ENCODE peak calls at places on chromosomes 3 and 15, in five cellular contexts. U, M, N, S and R are unnamed samples.

GRCh38 chr3:157066335-157067071 is 93.4 kb downstream of the CCNL1 start:
- DNase-seq in U (peak), M (no peak), N (peak), S (no peak), R (no peak)

GRCh38 chr3:10336761-10337160 is 15.8 kb upstream of the SEC13 start:
- DNase-seq in U (no peak), M (no peak), N (no peak), S (no peak), R (no peak)

GRCh38 chr3:19348929-19349564 is 200.7 kb downstream of the KCNH8 start:
- DNase-seq in U (peak), M (no peak), N (peak), S (peak), R (no peak)

GRCh38 chr15:100093211-100094126 is 248.3 kb downstream of the ADAMTS17 start:
- DNase-seq in U (peak), M (no peak), N (no peak), S (no peak), R (no peak)

GRCh38 chr3:197021729-197022404 is 7.8 kb downstream of the MELTF start:
- DNase-seq in U (no peak), M (no peak), N (no peak), S (no peak), R (no peak)

GRCh38 chr3:169562988-169563774 is 100.3 kb downstream of the MECOM start:
- DNase-seq in U (no peak), M (no peak), N (peak), S (no peak), R (no peak)

GRCh38 chr15:90064931-90065681 is 37.2 kb downstream of the IDH2 start:
- DNase-seq in U (no peak), M (no peak), N (no peak), S (no peak), R (no peak)

GRCh38 chr3:49674491-49674983 is 386 bp downstream of the APEH start:
- DNase-seq in U (no peak), M (no peak), N (no peak), S (no peak), R (no peak)

GRCh38 chr3:152304160-152304559 is 35.4 kb downstream of the MBNL1 start:
- DNase-seq in U (no peak), M (no peak), N (no peak), S (no peak), R (no peak)

GRCh38 chr3:60746043-60746638 is 505.1 kb downstream of the FHIT start:
- DNase-seq in U (peak), M (no peak), N (no peak), S (no peak), R (no peak)

GRCh38 chr15:67501177-67501835 is 19.6 kb upstream of the C15orf61 start:
- DNase-seq in U (no peak), M (peak), N (peak), S (no peak), R (no peak)

GRCh38 chr15:91627473-91628309 is 225.8 kb upstream of the SLCO3A1 start:
- DNase-seq in U (no peak), M (no peak), N (no peak), S (no peak), R (no peak)

GRCh38 chr3:102129774-102130608 is 280.7 kb downstream of the NFKBIZ start:
- DNase-seq in U (peak), M (no peak), N (peak), S (no peak), R (no peak)

GRCh38 chr15:66840615-66841014 is 138.6 kb downstream of the SMAD6 start:
- DNase-seq in U (no peak), M (no peak), N (peak), S (no peak), R (no peak)

GRCh38 chr3:48187579-48188265 is 495 bp downstream of the CDC25A start:
- DNase-seq in U (peak), M (no peak), N (peak), S (no peak), R (no peak)

GRCh38 chr3:9079674-9080073 is 116.4 kb upstream of the RAD18 start:
- DNase-seq in U (peak), M (peak), N (no peak), S (no peak), R (no peak)

GRCh38 chr15:40511472-40512133 is 40.8 kb downstream of the CHST14 start:
- DNase-seq in U (no peak), M (no peak), N (peak), S (no peak), R (no peak)

GRCh38 chr3:127170794-127171193 is 22.1 kb upstream of the PRR23E start:
- DNase-seq in U (peak), M (peak), N (peak), S (peak), R (no peak)

GRCh38 chr15:86115138-86115801 is 35.6 kb downstream of the AGBL1 start:
- DNase-seq in U (no peak), M (no peak), N (no peak), S (no peak), R (no peak)

GRCh38 chr3:68919000-68919399 is 13.3 kb downstream of the TAFA4 start:
- DNase-seq in U (peak), M (peak), N (peak), S (no peak), R (no peak)

GRCh38 chr15:49760749-49761148 is 139.9 kb downstream of the DTWD1 start:
- DNase-seq in U (no peak), M (no peak), N (no peak), S (no peak), R (no peak)

GRCh38 chr3:122213650-122214049 is 30.2 kb downstream of the CASR start:
- DNase-seq in U (no peak), M (no peak), N (no peak), S (no peak), R (no peak)

GRCh38 chr15:30929982-30930381 is 26.3 kb downstream of the FAN1 start:
- DNase-seq in U (no peak), M (no peak), N (no peak), S (no peak), R (no peak)

GRCh38 chr3:129610276-129610675 is 3.8 kb upstream of the PLXND1 start:
- DNase-seq in U (no peak), M (no peak), N (no peak), S (no peak), R (no peak)

GRCh38 chr15:28895566-28895965 is 9.8 kb downstream of the APBA2 start:
- DNase-seq in U (no peak), M (no peak), N (no peak), S (no peak), R (no peak)

GRCh38 chr3:113034011-113034410 is 43.2 kb downstream of the GTPBP8 start:
- DNase-seq in U (no peak), M (no peak), N (peak), S (no peak), R (no peak)

GRCh38 chr3:66923991-66924390 is 74.1 kb upstream of the KBTBD8 start:
- DNase-seq in U (no peak), M (no peak), N (no peak), S (no peak), R (no peak)

GRCh38 chr3:159668461-159668860 is 320.2 kb upstream of the IL12A start:
- DNase-seq in U (no peak), M (no peak), N (no peak), S (no peak), R (no peak)

GRCh38 chr3:170414202-170414663 is 4.4 kb upstream of the CLDN11 start:
- DNase-seq in U (peak), M (peak), N (peak), S (peak), R (peak)

GRCh38 chr3:127262533-127262932 is 25.3 kb downstream of the PRR20G start:
- DNase-seq in U (no peak), M (no peak), N (no peak), S (no peak), R (no peak)

GRCh38 chr3:65995030-65995429 is 43.7 kb downstream of the MAGI1 start:
- DNase-seq in U (peak), M (no peak), N (peak), S (no peak), R (no peak)

GRCh38 chr15:55108858-55109518 is 87.8 kb downstream of the RSL24D1 start:
- DNase-seq in U (peak), M (peak), N (peak), S (no peak), R (no peak)

GRCh38 chr15:27235161-27235560 is 264.2 kb downstream of the GABRG3 start:
- DNase-seq in U (no peak), M (no peak), N (no peak), S (no peak), R (no peak)

GRCh38 chr15:25435474-25436243 is 3.2 kb downstream of the UBE3A start:
- DNase-seq in U (no peak), M (no peak), N (no peak), S (no peak), R (no peak)

GRCh38 chr3:129533406-129533805 is 5.0 kb downstream of the RHO start:
- DNase-seq in U (no peak), M (no peak), N (no peak), S (no peak), R (no peak)

GRCh38 chr3:48478631-48479555 is 25.1 kb downstream of the SHISA5 start:
- DNase-seq in U (no peak), M (no peak), N (no peak), S (no peak), R (no peak)